ENCODE peak calls at places on chromosomes 12 and 14, in ten cellular contexts. E, W, Q, S, N, O, X, K, T and C are unnamed samples.

GRCh38 chr12:107891967-107892366 is 117.5 kb downstream of the ASCL4 start:
- DNase-seq in X (peak), W (no peak), O (no peak), T (no peak), K (no peak), N (no peak), E (no peak), S (no peak), Q (no peak), C (no peak)

GRCh38 chr14:102481791-102482238 is 27.8 kb downstream of the ANKRD9 start:
- DNase-seq in W (no peak), S (no peak), K (no peak), N (no peak), Q (no peak), X (no peak), T (no peak), E (no peak), O (no peak), C (no peak)

GRCh38 chr12:53213348-53213747 is 6.3 kb upstream of the ITGB7 start:
- DNase-seq in O (peak), K (peak), E (peak), W (peak), Q (peak), T (peak), S (peak), N (peak), X (peak), C (peak)

GRCh38 chr12:117261267-117261666 is 71.0 kb upstream of the FBXO21 start:
- DNase-seq in W (no peak), E (no peak), N (no peak), Q (no peak), S (no peak), O (no peak), T (no peak), X (peak), K (no peak), C (no peak)

GRCh38 chr12:1281683-1282366 is 290.8 kb downstream of the ERC1 start:
- DNase-seq in S (no peak), X (peak), W (no peak), T (no peak), E (no peak), O (no peak), Q (no peak), K (no peak), N (no peak), C (no peak)

GRCh38 chr14:78016532-78016931 is 153.6 kb upstream of the NRXN3 start:
- DNase-seq in K (no peak), N (no peak), S (no peak), W (no peak), O (no peak), X (no peak), E (no peak), Q (no peak), T (no peak), C (no peak)

GRCh38 chr12:71725011-71725410 is 29.7 kb upstream of the RAB21 start:
- DNase-seq in E (no peak), N (no peak), T (no peak), X (peak), S (no peak), Q (no peak), O (no peak), W (no peak), K (no peak), C (no peak)

GRCh38 chr12:10753066-10753465 is 29.9 kb upstream of the YBX3 start:
- DNase-seq in Q (no peak), N (no peak), E (no peak), W (no peak), X (peak), O (no peak), K (no peak), S (no peak), T (no peak), C (no peak)

GRCh38 chr14:51228890-51229289 is 11.2 kb upstream of the TMX1 start:
- DNase-seq in W (no peak), T (no peak), E (no peak), K (no peak), X (peak), N (no peak), O (no peak), S (no peak), Q (no peak), C (no peak)

GRCh38 chr14:26394114-26394855 is 203.5 kb downstream of the NOVA1 start:
- DNase-seq in Q (no peak), K (peak), X (peak), E (no peak), W (no peak), N (no peak), O (no peak), S (no peak), T (no peak), C (no peak)

GRCh38 chr12:5745251-5745888 is 199.7 kb downstream of the ANO2 start:
- DNase-seq in X (peak), N (peak), Q (peak), T (no peak), S (peak), O (peak), E (peak), K (peak), W (no peak), C (peak)

GRCh38 chr12:123389560-123390351 is 5.8 kb downstream of the KMT5A start:
- DNase-seq in N (no peak), K (peak), S (peak), X (no peak), Q (no peak), E (peak), T (peak), W (no peak), O (peak), C (peak)

GRCh38 chr14:74712499-74713394 is at the start of the genes AREL1 and FCF1:
- DNase-seq in K (peak), T (no peak), E (peak), W (peak), Q (peak), N (no peak), S (no peak), O (peak), X (peak), C (peak)

GRCh38 chr12:87274594-87275245 is 754.5 kb downstream of the C12orf50 start:
- DNase-seq in S (no peak), W (no peak), K (no peak), E (no peak), T (no peak), N (no peak), Q (no peak), O (no peak), X (no peak), C (no peak)

GRCh38 chr12:121990692-121991603 is 30.7 kb upstream of the BCL7A start:
- DNase-seq in X (peak), E (no peak), T (no peak), N (no peak), W (no peak), O (peak), Q (no peak), K (no peak), S (no peak), C (no peak)

GRCh38 chr12:47767197-47767724 is 5.8 kb upstream of the SLC48A1 start:
- DNase-seq in T (peak), N (peak), X (peak), K (peak), Q (peak), S (peak), W (peak), O (peak), E (peak), C (peak)